ENCODE peak calls at places on chromosomes 16 and 17, in ten cellular contexts. O, V, Q, L, F, P, D, Y, R and S are unnamed samples.

GRCh38 chr16:22321340-22322001 is 24.3 kb downstream of the POLR3E start:
- DNase-seq in O (peak; percentile 86), V (peak; percentile 78), Q (peak; percentile 58), L (peak; percentile 66), F (peak; percentile 78), P (peak; percentile 76), D (peak; percentile 58), Y (peak; percentile 57), R (peak; percentile 46), S (peak; percentile 77)

GRCh38 chr16:64864232-64864803 is 257.5 kb downstream of the CDH11 start:
- DNase-seq in O (no peak), V (no peak), Q (peak; percentile 92), L (no peak), F (peak; percentile 77), P (no peak), D (no peak), Y (no peak), R (no peak), S (no peak)

GRCh38 chr16:27237229-27238015 is 31.1 kb downstream of the NSMCE1 start:
- DNase-seq in O (no peak), V (peak; percentile 79), Q (peak; percentile 41), L (no peak), F (no peak), P (no peak), D (peak; percentile 13), Y (peak; percentile 69), R (peak; percentile 66), S (peak; percentile 26)

GRCh38 chr16:50774405-50774804 is 32.5 kb downstream of the CYLD start:
- DNase-seq in O (no peak), V (no peak), Q (no peak), L (no peak), F (no peak), P (no peak), D (no peak), Y (no peak), R (no peak), S (no peak)

GRCh38 chr17:57365420-57365819 is 109.1 kb downstream of the MSI2 start:
- DNase-seq in O (no peak), V (no peak), Q (no peak), L (no peak), F (no peak), P (no peak), D (no peak), Y (no peak), R (no peak), S (no peak)

GRCh38 chr16:28504707-28505404 is 1.8 kb downstream of the IL27 start:
- DNase-seq in O (no peak), V (no peak), Q (no peak), L (no peak), F (no peak), P (no peak), D (no peak), Y (no peak), R (no peak), S (no peak)

GRCh38 chr16:51651061-51651466 is 500.0 kb upstream of the SALL1 start:
- DNase-seq in O (peak; percentile 59), V (no peak), Q (no peak), L (peak; percentile 44), F (peak; percentile 11), P (no peak), D (no peak), Y (no peak), R (no peak), S (peak; percentile 21)

GRCh38 chr16:79768594-79768993 is 168.1 kb upstream of the MAF start:
- DNase-seq in O (peak; percentile 74), V (no peak), Q (no peak), L (no peak), F (no peak), P (peak; percentile 20), D (no peak), Y (no peak), R (no peak), S (no peak)